ENCODE peak calls at places on chromosomes 2 and 18, in six cellular contexts. One of them, this sample, is unnamed.
A peak's percentile ranks its signal among the peaks of the same experiment; 100 is the strongest.

GRCh38 chr2:72273384-72273783 is 125.7 kb upstream of the CYP26B1 start:
- DNase-seq in CD8-positive, alpha-beta memory T cell: no peak
- DNase-seq in mammary epithelial cell: no peak
- DNase-seq in Peyer's patch: no peak
- DNase-seq in tibial artery: no peak
- DNase-seq in body of pancreas: no peak
- DNase-seq in this sample: no peak

GRCh38 chr2:216698895-216699294 is 3.5 kb upstream of the IGFBP5 start:
- DNase-seq in CD8-positive, alpha-beta memory T cell: no peak
- DNase-seq in tibial artery: peak; percentile 20
- DNase-seq in mammary epithelial cell: peak; percentile 49
- DNase-seq in Peyer's patch: no peak
- DNase-seq in body of pancreas: no peak
- DNase-seq in this sample: no peak

GRCh38 chr18:11183621-11184020 is 34.3 kb upstream of the PIEZO2 start:
- DNase-seq in mammary epithelial cell: no peak
- DNase-seq in Peyer's patch: no peak
- DNase-seq in tibial artery: no peak
- DNase-seq in body of pancreas: no peak
- DNase-seq in CD8-positive, alpha-beta memory T cell: no peak
- DNase-seq in this sample: no peak

GRCh38 chr2:223247136-223247535 is 195.1 kb downstream of the KCNE4 start:
- DNase-seq in mammary epithelial cell: peak; percentile 24
- DNase-seq in Peyer's patch: no peak
- DNase-seq in tibial artery: no peak
- DNase-seq in body of pancreas: no peak
- DNase-seq in CD8-positive, alpha-beta memory T cell: no peak
- DNase-seq in this sample: no peak

GRCh38 chr2:47069628-47070154 is 85.4 kb downstream of the STPG4 start:
- DNase-seq in CD8-positive, alpha-beta memory T cell: no peak
- DNase-seq in tibial artery: peak; percentile 57
- DNase-seq in mammary epithelial cell: peak; percentile 81
- DNase-seq in body of pancreas: peak; percentile 81
- DNase-seq in Peyer's patch: no peak
- DNase-seq in this sample: no peak

GRCh38 chr2:39851691-39852110 is 72.6 kb upstream of the THUMPD2 start:
- DNase-seq in body of pancreas: no peak
- DNase-seq in mammary epithelial cell: peak; percentile 18
- DNase-seq in tibial artery: no peak
- DNase-seq in Peyer's patch: no peak
- DNase-seq in CD8-positive, alpha-beta memory T cell: no peak
- DNase-seq in this sample: no peak

GRCh38 chr2:121532347-121532766 is 1.7 kb downstream of the RNU4ATAC start:
- DNase-seq in body of pancreas: no peak
- DNase-seq in Peyer's patch: no peak
- DNase-seq in tibial artery: no peak
- DNase-seq in CD8-positive, alpha-beta memory T cell: no peak
- DNase-seq in mammary epithelial cell: no peak
- DNase-seq in this sample: no peak

GRCh38 chr2:202376460-202377307 is 557 bp downstream of the BMPR2 start:
- DNase-seq in tibial artery: peak; percentile 41
- DNase-seq in Peyer's patch: peak; percentile 43
- DNase-seq in CD8-positive, alpha-beta memory T cell: peak; percentile 28
- DNase-seq in body of pancreas: peak; percentile 36
- DNase-seq in mammary epithelial cell: peak; percentile 62
- DNase-seq in this sample: no peak

GRCh38 chr18:58135170-58135569 is 91.1 kb downstream of the NEDD4L start:
- DNase-seq in tibial artery: no peak
- DNase-seq in CD8-positive, alpha-beta memory T cell: no peak
- DNase-seq in body of pancreas: no peak
- DNase-seq in mammary epithelial cell: peak; percentile 60
- DNase-seq in Peyer's patch: no peak
- DNase-seq in this sample: no peak

GRCh38 chr2:102620367-102620766 is 1.0 kb downstream of the SLC9A2 start:
- DNase-seq in CD8-positive, alpha-beta memory T cell: no peak
- DNase-seq in tibial artery: no peak
- DNase-seq in body of pancreas: no peak
- DNase-seq in Peyer's patch: no peak
- DNase-seq in mammary epithelial cell: peak; percentile 36
- DNase-seq in this sample: no peak

GRCh38 chr2:37671816-37672103 is 318 bp upstream of the CDC42EP3 start:
- DNase-seq in body of pancreas: no peak
- DNase-seq in CD8-positive, alpha-beta memory T cell: no peak
- DNase-seq in tibial artery: peak; percentile 30
- DNase-seq in Peyer's patch: no peak
- DNase-seq in mammary epithelial cell: no peak
- DNase-seq in this sample: no peak

GRCh38 chr2:72028351-72028995 is 119.2 kb downstream of the CYP26B1 start:
- DNase-seq in mammary epithelial cell: no peak
- DNase-seq in CD8-positive, alpha-beta memory T cell: no peak
- DNase-seq in Peyer's patch: no peak
- DNase-seq in body of pancreas: no peak
- DNase-seq in tibial artery: no peak
- DNase-seq in this sample: no peak

GRCh38 chr2:21026479-21027282 is 17.2 kb downstream of the APOB start:
- DNase-seq in mammary epithelial cell: no peak
- DNase-seq in tibial artery: no peak
- DNase-seq in body of pancreas: no peak
- DNase-seq in CD8-positive, alpha-beta memory T cell: no peak
- DNase-seq in Peyer's patch: no peak
- DNase-seq in this sample: no peak

GRCh38 chr18:62863629-62864028 is 148.3 kb downstream of the PHLPP1 start:
- DNase-seq in mammary epithelial cell: peak; percentile 59
- DNase-seq in tibial artery: no peak
- DNase-seq in Peyer's patch: no peak
- DNase-seq in CD8-positive, alpha-beta memory T cell: no peak
- DNase-seq in body of pancreas: no peak
- DNase-seq in this sample: no peak

GRCh38 chr2:46329803-46330775 is 32.9 kb downstream of the EPAS1 start:
- DNase-seq in body of pancreas: no peak
- DNase-seq in mammary epithelial cell: peak; percentile 91
- DNase-seq in tibial artery: no peak
- DNase-seq in CD8-positive, alpha-beta memory T cell: no peak
- DNase-seq in Peyer's patch: no peak
- DNase-seq in this sample: no peak

GRCh38 chr2:100971221-100971620 is 30.9 kb upstream of the RPL31 start:
- DNase-seq in CD8-positive, alpha-beta memory T cell: no peak
- DNase-seq in body of pancreas: no peak
- DNase-seq in tibial artery: no peak
- DNase-seq in Peyer's patch: no peak
- DNase-seq in mammary epithelial cell: no peak
- DNase-seq in this sample: no peak

GRCh38 chr2:224870341-224870740 is 154.2 kb upstream of the CCDC195 start:
- DNase-seq in body of pancreas: no peak
- DNase-seq in mammary epithelial cell: no peak
- DNase-seq in tibial artery: no peak
- DNase-seq in CD8-positive, alpha-beta memory T cell: no peak
- DNase-seq in Peyer's patch: no peak
- DNase-seq in this sample: no peak

GRCh38 chr2:16103614-16104344 is 163.4 kb downstream of the MYCN start:
- DNase-seq in body of pancreas: no peak
- DNase-seq in mammary epithelial cell: no peak
- DNase-seq in CD8-positive, alpha-beta memory T cell: no peak
- DNase-seq in tibial artery: no peak
- DNase-seq in Peyer's patch: no peak
- DNase-seq in this sample: no peak

GRCh38 chr2:188975497-188976102 is 1.4 kb downstream of the COL3A1 start:
- DNase-seq in CD8-positive, alpha-beta memory T cell: no peak
- DNase-seq in tibial artery: peak; percentile 65
- DNase-seq in Peyer's patch: no peak
- DNase-seq in body of pancreas: no peak
- DNase-seq in mammary epithelial cell: no peak
- DNase-seq in this sample: no peak

GRCh38 chr2:129324349-129324748 is 655.1 kb upstream of the RAB6C start:
- DNase-seq in CD8-positive, alpha-beta memory T cell: no peak
- DNase-seq in mammary epithelial cell: no peak
- DNase-seq in tibial artery: no peak
- DNase-seq in Peyer's patch: no peak
- DNase-seq in body of pancreas: no peak
- DNase-seq in this sample: no peak

GRCh38 chr2:137206064-137206463 is 440.7 kb downstream of the THSD7B start:
- DNase-seq in body of pancreas: no peak
- DNase-seq in tibial artery: no peak
- DNase-seq in CD8-positive, alpha-beta memory T cell: no peak
- DNase-seq in mammary epithelial cell: no peak
- DNase-seq in Peyer's patch: no peak
- DNase-seq in this sample: no peak

GRCh38 chr2:144582651-144583361 is 62.9 kb upstream of the ZEB2 start:
- DNase-seq in tibial artery: no peak
- DNase-seq in body of pancreas: no peak
- DNase-seq in CD8-positive, alpha-beta memory T cell: no peak
- DNase-seq in mammary epithelial cell: no peak
- DNase-seq in Peyer's patch: no peak
- DNase-seq in this sample: no peak

GRCh38 chr2:227939271-227940027 is 68.0 kb downstream of the DAW1 start:
- DNase-seq in mammary epithelial cell: peak; percentile 16
- DNase-seq in Peyer's patch: no peak
- DNase-seq in tibial artery: no peak
- DNase-seq in body of pancreas: no peak
- DNase-seq in CD8-positive, alpha-beta memory T cell: no peak
- DNase-seq in this sample: no peak

DNA sequence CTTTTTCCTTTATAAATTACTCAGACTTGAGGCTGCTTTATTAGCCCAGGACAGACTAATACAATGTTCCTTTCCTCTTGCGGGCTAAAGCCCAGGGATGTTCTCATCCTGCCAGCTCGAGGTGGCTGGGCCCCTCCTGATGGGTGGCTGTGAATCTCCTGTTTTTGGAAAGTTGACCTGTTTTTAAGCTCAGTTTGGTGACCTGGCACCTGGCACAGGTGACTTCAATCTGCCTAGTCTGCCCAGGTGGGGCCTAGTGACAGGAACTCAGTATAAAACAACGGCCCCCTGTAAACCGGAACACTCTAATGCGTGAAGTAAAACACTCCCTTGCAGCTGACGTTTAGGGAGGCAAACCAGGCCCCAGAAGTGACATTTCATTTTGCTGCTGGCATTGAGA is 92.7 kb upstream of the SNTG2 start:
- DNase-seq in mammary epithelial cell: no peak
- DNase-seq in Peyer's patch: no peak
- DNase-seq in CD8-positive, alpha-beta memory T cell: no peak
- DNase-seq in body of pancreas: no peak
- DNase-seq in tibial artery: no peak
- DNase-seq in this sample: no peak
- H3K27me3 ChIP-seq in mammary epithelial cell: no peaks in the 10 kb centered on the region
- H3K27me3 ChIP-seq in Peyer's patch: no peaks in the 10 kb centered on the region
- H3K27me3 ChIP-seq in CD8-positive, alpha-beta memory T cell: no peaks in the 10 kb centered on the region
- H3K27me3 ChIP-seq in body of pancreas: no peaks in the 10 kb centered on the region
- H3K27me3 ChIP-seq in tibial artery: no peaks in the 10 kb centered on the region
- H3K27me3 ChIP-seq in this sample: no peaks in the 10 kb centered on the region

DNA sequence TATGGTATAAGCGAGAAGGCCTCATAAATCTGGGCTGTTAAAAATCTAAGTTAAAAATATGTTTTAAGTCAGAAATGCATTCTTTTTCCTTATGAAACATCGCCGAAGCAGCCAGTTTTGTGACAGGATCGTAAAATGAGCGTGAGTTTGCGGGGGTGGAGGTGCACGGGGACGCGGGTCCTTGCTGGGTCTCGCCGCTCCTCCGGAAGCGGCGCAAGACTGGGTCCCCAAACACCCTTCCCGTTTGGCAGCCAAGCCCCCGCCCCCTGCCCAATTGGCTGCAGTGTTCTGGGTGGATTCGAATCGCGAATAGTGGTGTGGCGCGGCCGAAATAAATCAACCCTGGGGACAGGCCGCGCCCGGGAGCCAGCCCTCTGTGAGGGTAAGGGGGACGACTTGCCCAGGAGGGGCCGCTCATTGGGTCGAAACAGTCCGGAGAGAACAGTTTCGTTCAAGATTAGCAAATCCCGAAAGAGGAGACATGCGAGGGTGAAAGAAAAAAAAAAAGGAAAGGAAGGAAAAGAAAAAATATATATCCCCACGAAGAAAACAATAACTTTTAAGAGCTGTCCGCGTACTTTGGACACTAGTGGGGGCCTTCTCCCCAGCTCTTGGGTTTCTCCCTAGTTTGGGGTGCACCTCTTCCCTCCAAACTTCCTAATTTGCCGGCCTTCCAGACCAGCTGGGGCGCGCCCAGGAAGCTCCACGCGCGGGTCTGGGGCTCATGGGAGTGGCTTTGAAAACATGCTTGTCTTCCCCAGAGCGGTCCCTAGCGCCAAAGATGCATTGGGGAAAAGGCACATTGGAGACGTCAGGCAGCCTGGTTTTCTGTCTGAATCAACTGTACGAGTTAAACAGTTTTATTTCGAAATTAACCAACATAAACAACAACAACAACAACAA is 3.1 kb upstream of the GATA6 start:
- DNase-seq in CD8-positive, alpha-beta memory T cell: no peak
- DNase-seq in Peyer's patch: no peak
- DNase-seq in body of pancreas: peak; percentile 78
- DNase-seq in mammary epithelial cell: no peak
- DNase-seq in tibial artery: peak; percentile 76
- DNase-seq in this sample: no peak
- H3K27me3 ChIP-seq in CD8-positive, alpha-beta memory T cell: peaks cover 64% of the 10 kb centered on the region
- H3K27me3 ChIP-seq in Peyer's patch: no peaks in the 10 kb centered on the region
- H3K27me3 ChIP-seq in body of pancreas: no peaks in the 10 kb centered on the region
- H3K27me3 ChIP-seq in mammary epithelial cell: peaks cover 54% of the 10 kb centered on the region
- H3K27me3 ChIP-seq in tibial artery: no peaks in the 10 kb centered on the region
- H3K27me3 ChIP-seq in this sample: peaks cover 90% of the 10 kb centered on the region

DNA sequence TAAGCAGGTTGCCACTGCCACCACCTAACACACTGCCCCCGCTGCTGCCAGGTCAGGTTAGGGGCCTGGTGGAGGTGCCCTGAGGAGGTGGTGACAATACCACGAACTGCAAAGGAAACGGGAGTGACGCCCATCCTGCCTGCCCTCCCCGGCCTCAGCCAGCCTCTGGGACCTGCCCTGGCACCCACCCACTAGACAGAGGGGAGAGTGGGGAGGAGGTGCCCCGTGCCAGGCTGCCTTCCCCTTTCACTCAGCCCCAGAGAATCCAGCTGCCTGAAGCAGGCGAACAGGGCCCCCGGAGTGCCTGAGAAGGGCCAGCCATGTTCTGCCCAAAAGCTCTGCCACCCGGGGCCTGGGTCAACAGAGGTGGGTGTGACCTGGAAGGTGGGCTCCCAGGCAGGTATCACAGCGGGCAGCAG is 44.5 kb upstream of the FOSL2 start:
- DNase-seq in body of pancreas: no peak
- DNase-seq in mammary epithelial cell: no peak
- DNase-seq in tibial artery: no peak
- DNase-seq in Peyer's patch: no peak
- DNase-seq in CD8-positive, alpha-beta memory T cell: peak; percentile 70
- DNase-seq in this sample: peak; percentile 45
- H3K27me3 ChIP-seq in body of pancreas: no peaks in the 10 kb centered on the region
- H3K27me3 ChIP-seq in mammary epithelial cell: no peaks in the 10 kb centered on the region
- H3K27me3 ChIP-seq in tibial artery: no peaks in the 10 kb centered on the region
- H3K27me3 ChIP-seq in Peyer's patch: no peaks in the 10 kb centered on the region
- H3K27me3 ChIP-seq in CD8-positive, alpha-beta memory T cell: no peaks in the 10 kb centered on the region
- H3K27me3 ChIP-seq in this sample: no peaks in the 10 kb centered on the region

DNA sequence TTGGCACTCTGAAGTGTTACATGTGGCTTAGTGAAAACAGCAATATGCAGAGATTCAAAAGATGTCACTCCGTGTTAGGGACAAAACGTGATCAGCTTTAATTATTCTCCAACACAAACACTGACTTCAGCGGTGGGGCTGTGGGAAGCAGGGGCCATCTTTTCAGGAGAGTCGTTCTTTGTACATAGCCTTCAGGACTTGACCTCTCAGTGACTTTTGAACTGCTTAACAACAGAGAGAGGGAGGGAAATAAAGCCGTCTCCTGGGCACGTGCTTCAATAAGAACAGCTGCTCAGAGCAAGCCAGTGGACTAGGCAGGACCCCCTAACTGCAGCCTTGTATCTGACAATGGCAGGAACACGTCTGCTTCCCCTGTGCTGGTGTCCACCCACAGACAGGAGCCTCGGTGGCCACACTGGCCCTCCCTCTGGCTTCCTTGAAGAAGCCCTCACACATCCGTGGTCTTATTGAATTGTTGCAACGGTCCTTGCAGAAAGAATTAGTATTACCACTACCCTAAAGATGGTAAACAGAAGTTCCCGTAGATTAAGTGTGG is 95.1 kb upstream of the HDAC4 start:
- DNase-seq in body of pancreas: no peak
- DNase-seq in tibial artery: no peak
- DNase-seq in mammary epithelial cell: no peak
- DNase-seq in Peyer's patch: no peak
- DNase-seq in CD8-positive, alpha-beta memory T cell: no peak
- DNase-seq in this sample: no peak
- H3K27me3 ChIP-seq in body of pancreas: no peaks in the 10 kb centered on the region
- H3K27me3 ChIP-seq in tibial artery: no peaks in the 10 kb centered on the region
- H3K27me3 ChIP-seq in mammary epithelial cell: no peaks in the 10 kb centered on the region
- H3K27me3 ChIP-seq in Peyer's patch: no peaks in the 10 kb centered on the region
- H3K27me3 ChIP-seq in CD8-positive, alpha-beta memory T cell: no peaks in the 10 kb centered on the region
- H3K27me3 ChIP-seq in this sample: peaks cover 3% of the 10 kb centered on the region